ENCODE peak calls at places on chromosomes 1 and 21, in seven cellular contexts. C is stomach, U is spleen, L is breast epithelium, Z is IMR-90, D is HCT116, Y is tibial nerve. W is an unnamed sample.

GRCh38 chr1:160539896-160540858 is 17.1 kb upstream of the SLAMF6 start:
- DNase-seq in C (peak; percentile 63), U (peak; percentile 80), L (no peak), Z (no peak), D (no peak), Y (no peak), W (no peak)

GRCh38 chr1:94237291-94238226 is at the start of gene ARHGAP29:
- DNase-seq in C (peak; percentile 88), U (peak; percentile 93), L (peak; percentile 85), Z (peak; percentile 50), D (peak; percentile 67), Y (peak; percentile 63), W (peak; percentile 87)

GRCh38 chr1:109199710-109200109 is 14.0 kb upstream of the SARS1 start:
- DNase-seq in C (peak; percentile 25), U (no peak), L (no peak), Z (no peak), D (no peak), Y (no peak), W (no peak)

GRCh38 chr1:182596934-182597333 is 7.3 kb downstream of the RGS16 start:
- DNase-seq in C (no peak), U (no peak), L (no peak), Z (no peak), D (no peak), Y (no peak), W (no peak)

GRCh38 chr1:246602194-246602593 is 35.9 kb downstream of the CNST start:
- DNase-seq in C (no peak), U (no peak), L (no peak), Z (peak; percentile 34), D (no peak), Y (no peak), W (no peak)

GRCh38 chr1:64983110-64983509 is 16.8 kb upstream of the JAK1 start:
- DNase-seq in C (no peak), U (no peak), L (peak; percentile 89), Z (peak; percentile 71), D (no peak), Y (no peak), W (no peak)

GRCh38 chr1:65503427-65503826 is 83.0 kb downstream of the LEPR start:
- DNase-seq in C (no peak), U (no peak), L (no peak), Z (peak; percentile 40), D (no peak), Y (no peak), W (no peak)

GRCh38 chr1:159945483-159946241 is at the start of gene IGSF9:
- DNase-seq in C (peak; percentile 91), U (peak; percentile 90), L (peak; percentile 95), Z (peak; percentile 49), D (peak; percentile 78), Y (no peak), W (peak; percentile 90)

GRCh38 chr1:162056043-162056442 is 13.4 kb upstream of the NOS1AP start:
- DNase-seq in C (peak; percentile 70), U (peak; percentile 74), L (peak; percentile 61), Z (peak; percentile 67), D (peak; percentile 74), Y (peak; percentile 31), W (peak; percentile 76)

GRCh38 chr1:83882906-83883305 is 116.0 kb downstream of the TTLL7 start:
- DNase-seq in C (no peak), U (no peak), L (no peak), Z (peak; percentile 58), D (peak; percentile 24), Y (no peak), W (no peak)

GRCh38 chr1:178768423-178768822 is 43.4 kb downstream of the RALGPS2 start:
- DNase-seq in C (no peak), U (no peak), L (no peak), Z (no peak), D (peak; percentile 10), Y (no peak), W (no peak)

GRCh38 chr21:20971296-20971921 is 26.8 kb upstream of the NCAM2 start:
- DNase-seq in C (no peak), U (no peak), L (no peak), Z (peak; percentile 60), D (no peak), Y (peak; percentile 56), W (peak; percentile 66)

GRCh38 chr21:34983680-34984086 is 65.4 kb downstream of the RUNX1 start:
- DNase-seq in C (no peak), U (no peak), L (no peak), Z (peak; percentile 63), D (no peak), Y (no peak), W (no peak)

GRCh38 chr1:155334980-155335379 is 14.3 kb downstream of the RUSC1 start:
- DNase-seq in C (no peak), U (no peak), L (no peak), Z (no peak), D (no peak), Y (no peak), W (no peak)

GRCh38 chr1:206713070-206713469 is 28.4 kb downstream of the MAPKAPK2 start:
- DNase-seq in C (no peak), U (no peak), L (no peak), Z (no peak), D (no peak), Y (no peak), W (peak; percentile 52)

GRCh38 chr1:57217905-57218304 is 206.0 kb downstream of the DAB1 start:
- DNase-seq in C (no peak), U (no peak), L (no peak), Z (no peak), D (no peak), Y (no peak), W (no peak)

GRCh38 chr1:204080163-204080903 is 7.4 kb downstream of the SOX13 start:
- DNase-seq in C (peak; percentile 94), U (peak; percentile 64), L (peak; percentile 91), Z (peak; percentile 72), D (peak; percentile 90), Y (peak; percentile 65), W (peak; percentile 92)

GRCh38 chr1:67688526-67689219 is 3.7 kb downstream of the GADD45A start:
- DNase-seq in C (no peak), U (no peak), L (no peak), Z (no peak), D (no peak), Y (no peak), W (no peak)
- H3K27ac ChIP-seq in C (no peak overlapping the region), U (peak overlapping the region; percentile 39), L (peak overlapping the region; percentile 21), Z (peak overlapping the region; percentile 2), D (no peak overlapping the region), Y (no peak overlapping the region), W (no peak overlapping the region)

DNA sequence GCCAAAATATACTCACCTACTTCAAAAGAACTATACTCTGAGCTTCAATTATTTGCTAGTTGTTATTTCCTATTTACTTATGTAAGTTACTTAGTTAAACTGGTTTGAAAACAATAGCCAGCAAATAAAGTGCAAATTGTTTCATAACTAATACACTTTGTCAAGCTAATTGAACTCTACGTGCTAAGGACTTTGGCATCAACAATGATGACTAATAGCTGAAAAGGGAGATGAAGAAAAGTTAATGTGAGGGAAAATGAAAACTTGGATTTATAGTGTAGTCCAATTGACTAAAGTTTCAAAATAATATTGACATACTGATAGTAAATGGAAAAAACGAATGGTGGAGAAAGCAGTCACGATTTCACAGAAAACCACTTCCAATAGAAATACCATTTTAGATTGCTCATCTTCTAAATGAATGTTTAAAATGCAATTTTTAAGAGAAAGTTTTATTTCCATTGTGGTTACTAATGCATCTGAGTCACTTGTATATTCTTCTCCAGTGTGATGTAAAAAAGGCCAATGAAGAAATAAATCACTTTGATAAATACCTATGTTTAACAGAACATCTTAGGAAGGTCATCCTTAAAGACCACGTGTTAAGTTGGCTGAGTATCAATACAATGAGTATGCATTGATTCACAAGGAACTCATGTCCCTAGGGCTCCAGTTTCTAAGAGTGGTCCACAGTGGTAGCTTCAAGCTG is 455.2 kb downstream of the LTN1 start:
- DNase-seq in C (no peak), U (no peak), L (no peak), Z (peak; percentile 100), D (no peak), Y (no peak), W (no peak)
- H3K4me3 ChIP-seq in C (no peak overlapping the region), U (no peak overlapping the region), L (no peak overlapping the region), Z (no peak overlapping the region), D (no peak overlapping the region), Y (no peak overlapping the region), W (no peak overlapping the region)

DNA sequence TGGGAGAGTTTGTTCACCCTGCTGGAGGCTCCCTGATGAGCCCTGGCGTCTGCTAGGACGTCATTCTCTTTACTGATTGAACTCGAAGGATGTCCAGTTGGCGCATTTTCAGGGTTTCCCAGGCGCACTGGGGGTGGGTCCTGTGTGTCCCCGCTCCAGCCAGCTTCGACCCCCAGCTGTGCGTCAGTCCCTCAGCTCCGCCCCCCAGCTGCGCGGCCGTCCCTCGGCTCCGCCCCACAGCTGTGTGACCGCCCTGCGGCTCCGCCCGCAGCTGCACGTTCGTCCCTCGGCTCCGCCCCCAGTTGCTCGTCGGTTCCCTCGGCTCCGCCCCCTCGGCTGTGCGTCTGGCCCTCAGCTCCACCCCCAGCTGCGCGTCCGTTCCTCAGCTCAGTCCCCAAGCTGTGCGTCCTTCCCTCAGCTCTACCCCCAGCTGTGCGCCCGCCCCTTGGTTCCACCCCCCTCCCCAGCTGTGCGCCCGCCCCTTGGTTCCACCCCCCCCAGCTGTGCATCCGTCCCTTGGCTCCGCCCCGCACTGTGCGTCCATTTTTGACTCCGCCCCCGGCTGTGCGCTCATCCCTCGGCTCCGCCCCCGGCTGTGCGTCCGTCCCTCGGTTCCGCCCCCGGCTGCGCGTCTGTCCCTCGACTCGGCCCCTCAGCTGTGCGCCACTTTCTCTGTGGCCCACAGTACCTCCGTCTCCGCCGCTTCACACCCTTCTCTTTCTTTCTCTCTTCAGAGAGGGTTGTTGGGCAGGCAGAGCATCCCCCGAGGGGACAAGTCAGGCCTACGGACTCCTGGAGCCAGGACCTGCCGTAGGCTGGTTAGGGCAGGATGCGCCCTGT is 61.3 kb downstream of the FAAP20 start:
- DNase-seq in C (peak; percentile 98), U (peak; percentile 99), L (peak; percentile 93), Z (peak; percentile 99), D (peak; percentile 93), Y (peak; percentile 97), W (peak; percentile 100)
- TF ChIP-seq POLR2A in C (no peak), U (no peak), L (no peak), Z (no peak), D (no peak), Y (peak; percentile 83), W (peak; percentile 56)

DNA sequence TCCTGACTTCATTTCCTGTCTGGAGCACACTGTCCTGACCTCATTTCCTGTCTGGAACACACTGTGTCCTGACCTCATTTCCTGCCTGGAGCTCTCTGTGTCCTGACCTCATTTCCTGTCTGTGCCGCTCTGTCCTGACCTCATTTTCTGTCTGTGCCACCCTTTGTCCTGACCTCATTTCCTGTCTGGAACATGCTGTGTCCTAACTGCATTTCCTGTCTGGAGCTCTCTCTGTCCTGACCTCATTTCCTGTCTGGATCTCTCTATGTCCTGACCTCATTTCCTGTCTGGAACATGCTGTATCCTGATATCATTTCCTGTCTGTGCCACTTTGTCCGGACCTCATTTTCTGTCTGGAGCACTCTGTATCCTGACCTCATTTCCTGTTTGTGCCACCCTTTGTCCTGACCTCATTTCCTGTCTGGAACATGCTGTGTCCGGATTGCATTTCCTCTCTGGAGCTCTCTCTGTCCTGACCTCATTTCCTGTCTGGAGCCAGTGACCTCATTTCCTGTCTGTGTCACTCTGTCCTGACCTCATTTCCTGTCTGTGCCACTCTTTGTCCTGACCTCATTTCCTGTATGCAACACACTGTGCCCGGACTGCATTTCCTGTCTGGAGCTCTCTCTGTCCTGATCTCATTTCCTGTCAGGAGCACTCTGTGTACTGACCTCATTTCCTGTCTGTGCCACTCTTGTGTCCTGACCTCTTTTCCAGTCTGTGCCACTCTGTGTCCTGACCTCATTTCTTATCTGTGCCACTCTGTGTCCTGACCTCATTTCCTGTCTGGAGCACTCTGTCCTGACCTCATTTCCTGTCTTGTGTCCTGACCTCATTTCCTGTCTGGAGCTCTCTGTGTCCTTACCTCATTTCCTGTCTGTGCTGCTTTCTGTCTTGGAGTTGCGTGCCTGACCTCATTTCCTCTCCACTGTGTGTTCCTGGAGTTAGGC is 27.6 kb downstream of the SKI start:
- DNase-seq in C (no peak), U (no peak), L (no peak), Z (peak; percentile 73), D (peak; percentile 85), Y (no peak), W (no peak)
- H3K27ac ChIP-seq in C (peak overlapping the region; percentile 76), U (peak overlapping the region; percentile 89), L (peak overlapping the region; percentile 80), Z (peak overlapping the region; percentile 17), D (peak overlapping the region; percentile 45), Y (peak overlapping the region; percentile 75), W (peak overlapping the region; percentile 74)

W was measured in sigmoid colon.